ENCODE peak calls at places on chromosomes 3 and 15, in ten cellular contexts. L is prostate gland; Y is psoas muscle; F is adrenal gland; B is CD8-positive, alpha-beta memory T cell; D is lower lobe of right lung; K is cardiac muscle cell; A is H9; V is OCI-LY7; E is transverse colon. R is an unnamed sample.

GRCh38 chr15:80606571-80606970 is 88.5 kb upstream of the ABHD17C start:
- DNase-seq in L (no peak), Y (no peak), F (no peak), B (no peak), D (no peak), K (no peak), A (no peak), V (no peak), E (no peak), R (no peak)

GRCh38 chr15:52040167-52040900 is 21.3 kb downstream of the MAPK6 start:
- DNase-seq in L (no peak), Y (no peak), F (peak; percentile 31), B (no peak), D (no peak), K (peak; percentile 40), A (no peak), V (peak; percentile 25), E (no peak), R (no peak)

GRCh38 chr3:187994221-187995085 is 159.5 kb upstream of the LPP start:
- DNase-seq in L (no peak), Y (no peak), F (no peak), B (no peak), D (no peak), K (no peak), A (no peak), V (no peak), E (no peak), R (no peak)

GRCh38 chr15:84788500-84788899 is 28.7 kb upstream of the ALPK3 start:
- DNase-seq in L (no peak), Y (no peak), F (no peak), B (no peak), D (no peak), K (no peak), A (no peak), V (no peak), E (no peak), R (no peak)

GRCh38 chr3:117036259-117036799 is 326.8 kb downstream of the TUSC7 start:
- DNase-seq in L (no peak), Y (no peak), F (peak; percentile 79), B (no peak), D (no peak), K (no peak), A (no peak), V (no peak), E (peak; percentile 17), R (peak; percentile 61)

GRCh38 chr3:44021646-44022594 is 219.8 kb upstream of the TOPAZ1 start:
- DNase-seq in L (no peak), Y (no peak), F (no peak), B (no peak), D (no peak), K (peak; percentile 39), A (no peak), V (no peak), E (no peak), R (no peak)

GRCh38 chr3:84184937-84185336 is 773.9 kb upstream of the CADM2 start:
- DNase-seq in L (no peak), Y (no peak), F (no peak), B (no peak), D (no peak), K (no peak), A (no peak), V (no peak), E (no peak), R (no peak)

GRCh38 chr3:153160451-153161137 is 1.4 kb upstream of the RAP2B start:
- DNase-seq in L (peak; percentile 89), Y (peak; percentile 68), F (peak; percentile 84), B (peak; percentile 70), D (peak; percentile 86), K (peak; percentile 82), A (peak; percentile 83), V (peak; percentile 85), E (peak; percentile 86), R (peak; percentile 73)

GRCh38 chr3:14472471-14473351 is 67.4 kb downstream of the GRIP2 start:
- DNase-seq in L (no peak), Y (no peak), F (peak; percentile 84), B (no peak), D (peak; percentile 78), K (no peak), A (peak; percentile 55), V (no peak), E (peak; percentile 23), R (no peak)

GRCh38 chr15:66766282-66767228 is 64.5 kb downstream of the SMAD6 start:
- DNase-seq in L (no peak), Y (no peak), F (no peak), B (no peak), D (no peak), K (no peak), A (no peak), V (no peak), E (no peak), R (no peak)

GRCh38 chr15:90105521-90105920 is 3.3 kb upstream of the IDH2 start:
- DNase-seq in L (no peak), Y (no peak), F (no peak), B (no peak), D (no peak), K (no peak), A (no peak), V (no peak), E (no peak), R (no peak)
- H3K27ac ChIP-seq in L (peak overlapping the region; percentile 99), Y (peak overlapping the region; percentile 100), F (no peak overlapping the region), B (no peak overlapping the region), D (no peak overlapping the region), K (peak overlapping the region; percentile 95), A (no peak overlapping the region), V (no peak overlapping the region), E (no peak overlapping the region), R (peak overlapping the region; percentile 97)

DNA sequence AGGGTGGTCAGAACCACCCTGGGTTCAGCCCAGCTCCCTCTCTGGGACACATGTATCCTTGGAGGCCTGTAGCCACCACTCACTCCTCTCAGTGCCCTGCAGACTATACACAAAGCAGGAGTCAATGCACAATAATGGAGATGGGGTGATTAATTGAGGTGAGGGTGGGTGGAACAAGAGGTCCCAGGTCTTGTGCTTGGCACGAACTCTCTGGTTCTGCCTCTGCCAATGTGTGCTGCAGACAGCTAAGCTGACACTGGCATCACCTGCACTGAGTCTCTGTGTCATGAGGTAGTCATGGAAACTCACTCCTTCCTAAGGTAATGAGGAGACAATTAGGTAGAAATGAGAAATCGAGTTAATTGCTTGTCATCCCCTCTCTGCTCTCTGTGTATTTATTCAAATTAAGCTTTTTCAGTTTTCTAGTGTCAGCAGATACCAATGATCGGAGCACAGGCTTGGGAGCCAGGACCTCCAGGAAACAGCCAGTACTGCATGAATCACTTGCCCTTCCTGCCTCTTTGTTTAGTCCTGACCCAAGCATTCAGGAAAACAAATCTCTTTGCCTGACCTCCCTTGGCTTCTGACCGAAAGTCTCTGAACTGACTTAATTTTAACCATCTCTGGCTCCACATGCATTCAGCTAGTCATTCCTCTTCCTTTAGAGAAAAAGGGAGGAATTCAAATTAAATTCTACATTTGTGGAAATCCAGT is 56.7 kb downstream of the DRD3 start:
- DNase-seq in L (no peak), Y (no peak), F (peak; percentile 75), B (no peak), D (no peak), K (no peak), A (no peak), V (no peak), E (no peak), R (peak; percentile 50)
- H3K27ac ChIP-seq in L (no peak overlapping the region), Y (no peak overlapping the region), F (no peak overlapping the region), B (no peak overlapping the region), D (peak overlapping the region; percentile 39), K (no peak overlapping the region), A (no peak overlapping the region), V (no peak overlapping the region), E (no peak overlapping the region), R (peak overlapping the region; percentile 61)

GRCh38 chr3:119293761-119294401 is at the start of gene ARHGAP31:
- DNase-seq in L (peak; percentile 47), Y (peak; percentile 65), F (peak; percentile 68), B (peak; percentile 88), D (peak; percentile 82), K (peak; percentile 87), A (peak; percentile 73), V (peak; percentile 70), E (peak; percentile 71), R (peak; percentile 87)

GRCh38 chr3:119294402-119294888 is 262 bp downstream of the ARHGAP31 start:
- DNase-seq in L (peak; percentile 53), Y (peak; percentile 57), F (peak; percentile 32), B (peak; percentile 73), D (peak; percentile 86), K (peak; percentile 48), A (no peak), V (peak; percentile 57), E (peak; percentile 73), R (peak; percentile 63)

GRCh38 chr3:119294889-119295769 is 946 bp downstream of the ARHGAP31 start:
- DNase-seq in L (peak; percentile 43), Y (peak; percentile 31), F (peak; percentile 28), B (peak; percentile 38), D (peak; percentile 53), K (peak; percentile 62), A (peak; percentile 57), V (peak; percentile 57), E (peak; percentile 48), R (peak; percentile 68)

GRCh38 chr3:119292666-119293065 is 1.5 kb upstream of the ARHGAP31 start:
- DNase-seq in L (no peak), Y (no peak), F (no peak), B (no peak), D (no peak), K (no peak), A (no peak), V (peak; percentile 54), E (no peak), R (no peak)

DNA sequence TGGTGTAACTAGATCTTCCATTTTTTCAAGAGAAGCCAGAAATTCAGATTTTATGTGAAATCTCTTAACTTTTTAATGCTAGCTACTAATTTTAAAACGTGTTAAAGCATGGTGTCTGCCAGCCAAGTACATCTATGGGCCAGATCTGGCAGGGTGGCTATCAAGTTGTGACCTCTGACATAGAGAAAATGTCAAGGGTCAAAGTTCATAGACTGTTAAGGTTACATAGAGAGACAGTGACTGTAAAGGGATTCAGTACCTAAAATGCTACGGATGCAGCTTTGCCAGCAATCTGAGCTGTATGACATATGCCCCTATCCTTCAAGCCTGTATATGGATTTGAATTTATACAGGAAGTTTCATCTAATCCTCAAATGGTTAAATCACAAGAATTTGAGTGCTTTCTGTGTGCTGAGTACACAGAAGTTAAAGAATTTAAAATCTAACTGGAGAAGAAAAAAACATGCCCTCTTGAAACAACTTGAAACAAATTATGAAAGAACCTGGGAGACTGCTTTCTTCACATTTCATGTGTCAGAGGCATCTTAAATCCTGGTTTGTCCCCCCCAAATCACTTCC is 989 bp upstream of the ARHGAP31 start:
- DNase-seq in L (no peak), Y (no peak), F (no peak), B (no peak), D (no peak), K (no peak), A (no peak), V (no peak), E (no peak), R (no peak)
- H3K27ac ChIP-seq in L (peak overlapping the region; percentile 90), Y (peak overlapping the region; percentile 78), F (no peak overlapping the region), B (peak overlapping the region; percentile 88), D (peak overlapping the region; percentile 94), K (peak overlapping the region; percentile 90), A (no peak overlapping the region), V (peak overlapping the region; percentile 44), E (peak overlapping the region; percentile 90), R (peak overlapping the region; percentile 98)

DNA sequence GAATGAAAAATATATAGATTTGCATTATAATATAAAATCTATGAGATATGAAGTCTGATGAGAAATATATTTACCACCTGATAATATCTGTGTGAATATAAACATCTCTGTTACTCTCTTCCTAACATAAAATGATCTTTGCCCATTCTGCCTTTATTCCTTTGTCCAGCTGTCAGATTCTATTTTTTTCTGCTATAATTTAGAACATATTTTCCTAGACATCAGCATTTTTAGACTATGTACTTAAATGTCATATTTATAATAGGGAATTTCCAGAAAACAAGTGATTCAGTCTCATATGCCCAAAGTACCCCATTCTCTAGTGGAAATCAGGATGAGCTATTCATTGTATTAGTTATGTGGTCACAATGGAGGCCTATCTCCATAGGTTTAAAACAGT is 83.4 kb downstream of the FILIP1L start:
- DNase-seq in L (no peak), Y (no peak), F (no peak), B (no peak), D (no peak), K (no peak), A (no peak), V (no peak), E (no peak), R (no peak)
- H3K27ac ChIP-seq in L (no peak overlapping the region), Y (peak overlapping the region; percentile 81), F (no peak overlapping the region), B (no peak overlapping the region), D (no peak overlapping the region), K (no peak overlapping the region), A (no peak overlapping the region), V (no peak overlapping the region), E (no peak overlapping the region), R (no peak overlapping the region)

R was measured in heart left ventricle.